ENCODE peak calls at places on chromosomes 11 and 22, in six cellular contexts. H is cardiac muscle cell; R is brain microvascular endothelial cell; T is spleen; A is activated CD8-positive, alpha-beta T cell treated with anti-CD3 and anti-CD28 coated beads, Interleukin-2, amount 10 ng/mL, durations not matched to agents 7 days and 5 days; W is activated naive CD8-positive, alpha-beta T cell treated with anti-CD3 and anti-CD28 coated beads, Interleukin-2, amount 50 U/mL, for 24 hours. F is an unnamed sample.
A peak's percentile ranks its signal among the peaks of the same experiment; 100 is the strongest.

GRCh38 chr11:67262731-67263675 is 3.3 kb upstream of the GRK2 start:
- DNase-seq in A (peak; percentile 84), R (peak; percentile 58), H (peak; percentile 85), W (peak; percentile 86), T (peak; percentile 93), F (peak; percentile 69)

GRCh38 chr11:3217751-3218482 is 696 bp downstream of the MRGPRG start:
- DNase-seq in T (peak; percentile 71), W (no peak), H (no peak), A (no peak), R (no peak), F (no peak)

GRCh38 chr11:10418259-10418949 is 36.7 kb upstream of the AMPD3 start:
- DNase-seq in T (no peak), A (no peak), R (no peak), W (no peak), H (no peak), F (no peak)

GRCh38 chr11:134052395-134052987 is 16.4 kb upstream of the JAM3 start:
- DNase-seq in R (no peak), A (no peak), T (no peak), W (no peak), H (no peak), F (no peak)

GRCh38 chr11:34356576-34356917 is 1.3 kb downstream of the ABTB2 start:
- DNase-seq in T (no peak), W (peak; percentile 16), R (peak; percentile 39), A (no peak), H (peak; percentile 39), F (no peak)

GRCh38 chr11:67268684-67269268 is 2.5 kb downstream of the GRK2 start:
- DNase-seq in R (no peak), T (peak; percentile 82), H (no peak), W (no peak), A (no peak), F (no peak)

GRCh38 chr11:91219501-91219900 is 996.7 kb upstream of the CHORDC1 start:
- DNase-seq in T (no peak), A (no peak), H (peak; percentile 36), R (peak; percentile 67), W (no peak), F (no peak)

GRCh38 chr11:65556470-65557279 is 1.5 kb downstream of the LTBP3 start:
- DNase-seq in T (no peak), A (no peak), H (no peak), R (no peak), W (no peak), F (no peak)

GRCh38 chr22:30931541-30932300 is 36.9 kb downstream of the MORC2 start:
- DNase-seq in H (no peak), T (no peak), A (no peak), W (no peak), R (no peak), F (no peak)

GRCh38 chr11:119419246-119419645 is 3.7 kb downstream of the THY1 start:
- DNase-seq in H (no peak), R (no peak), A (no peak), T (no peak), W (no peak), F (no peak)

GRCh38 chr11:121141051-121141450 is 40.0 kb downstream of the TECTA start:
- DNase-seq in W (no peak), T (no peak), H (no peak), R (no peak), A (no peak), F (no peak)

GRCh38 chr22:32542332-32543019 is 67.9 kb downstream of the FBXO7 start:
- DNase-seq in R (no peak), H (no peak), W (no peak), T (peak; percentile 80), A (no peak), F (no peak)

GRCh38 chr11:1302461-1303073 is 6.9 kb downstream of the TOLLIP start:
- DNase-seq in T (peak; percentile 56), H (no peak), W (no peak), A (no peak), R (no peak), F (no peak)

GRCh38 chr22:30245985-30246901 is at the start of gene LIF:
- DNase-seq in R (peak; percentile 79), W (peak; percentile 66), H (peak; percentile 50), T (peak; percentile 84), A (peak; percentile 76), F (no peak)

GRCh38 chr11:3840870-3841425 is at the start of gene RHOG:
- DNase-seq in W (peak; percentile 95), R (no peak), H (peak; percentile 81), T (peak; percentile 97), A (no peak), F (no peak)

GRCh38 chr11:95680169-95680929 is 109.2 kb downstream of the FAM76B start:
- DNase-seq in H (no peak), R (peak; percentile 61), A (no peak), T (no peak), W (no peak), F (no peak)

GRCh38 chr22:47569389-47570299 is 807.2 kb downstream of the TBC1D22A start:
- DNase-seq in W (no peak), A (no peak), R (no peak), H (no peak), T (no peak), F (no peak)

GRCh38 chr11:70548976-70549375 is 150.6 kb downstream of the CTTN start:
- DNase-seq in W (no peak), R (no peak), H (no peak), T (peak; percentile 62), A (no peak), F (no peak)

GRCh38 chr11:134815404-134815803 is 403.4 kb upstream of the B3GAT1 start:
- DNase-seq in R (no peak), H (no peak), W (no peak), T (no peak), A (no peak), F (no peak)

GRCh38 chr22:37570661-37570976 is 9.3 kb downstream of the LGALS2 start:
- DNase-seq in A (no peak), R (no peak), H (no peak), T (no peak), W (no peak), F (no peak)

GRCh38 chr11:61885166-61885778 is 6.1 kb downstream of the FADS3 start:
- DNase-seq in T (no peak), A (no peak), R (no peak), W (no peak), H (peak; percentile 67), F (no peak)

GRCh38 chr11:45901646-45902045 is 5.4 kb downstream of the FREY1 start:
- DNase-seq in T (no peak), W (no peak), A (no peak), R (no peak), H (no peak), F (no peak)

GRCh38 chr22:43002198-43002577 is 12.8 kb downstream of the PACSIN2 start:
- DNase-seq in A (no peak), T (no peak), R (peak; percentile 58), H (no peak), W (no peak), F (no peak)

GRCh38 chr11:117604349-117604995 is 192.5 kb downstream of the DSCAML1 start:
- DNase-seq in W (no peak), T (no peak), H (no peak), R (no peak), A (no peak), F (no peak)

GRCh38 chr11:27153136-27153535 is 112.5 kb downstream of the BBOX1 start:
- DNase-seq in T (no peak), H (no peak), R (no peak), A (no peak), W (no peak), F (no peak)

GRCh38 chr11:10931761-10932700 is 74.2 kb upstream of the ZBED5 start:
- DNase-seq in W (no peak), A (no peak), R (peak; percentile 36), T (no peak), H (peak; percentile 47), F (no peak)

GRCh38 chr22:20058989-20059770 is 20.9 kb upstream of the DGCR8 start:
- DNase-seq in H (peak; percentile 18), W (no peak), A (no peak), T (no peak), R (no peak), F (no peak)

GRCh38 chr11:12818333-12819015 is 144.3 kb downstream of the TEAD1 start:
- DNase-seq in W (no peak), R (no peak), A (no peak), T (no peak), H (no peak), F (peak; percentile 78)

GRCh38 chr11:100757636-100758035 is 70.5 kb downstream of the ARHGAP42 start:
- DNase-seq in H (no peak), R (no peak), W (no peak), A (no peak), T (no peak), F (no peak)

GRCh38 chr11:91104237-91104636 is 881.4 kb upstream of the CHORDC1 start:
- DNase-seq in W (no peak), T (no peak), H (no peak), A (no peak), R (peak; percentile 52), F (no peak)

GRCh38 chr11:75891947-75892739 is 77.1 kb downstream of the UVRAG start:
- DNase-seq in T (no peak), A (no peak), W (no peak), R (no peak), H (no peak), F (no peak)

GRCh38 chr11:504053-504993 is 2.7 kb downstream of the RNH1 start:
- DNase-seq in R (no peak), A (no peak), H (no peak), W (peak; percentile 44), T (peak; percentile 89), F (no peak)

GRCh38 chr11:8810331-8811301 is 100.4 kb upstream of the AKIP1 start:
- DNase-seq in W (peak; percentile 7), T (peak; percentile 90), H (peak; percentile 90), A (peak; percentile 31), R (peak; percentile 71), F (no peak)

GRCh38 chr11:65584723-65585171 is 8.9 kb downstream of the EHBP1L1 start:
- DNase-seq in R (no peak), H (no peak), A (no peak), W (no peak), T (no peak), F (no peak)

GRCh38 chr11:64017950-64018224 is 17.8 kb upstream of the FLRT1 start:
- DNase-seq in R (no peak), W (no peak), T (no peak), H (no peak), A (no peak), F (no peak)

GRCh38 chr11:124897681-124898680 is at the start of gene ROBO4:
- DNase-seq in H (no peak), R (peak; percentile 91), W (no peak), T (peak; percentile 87), A (no peak), F (no peak)